ENCODE peak calls at places on chromosomes 4 and X, in five cellular contexts. U is activated naive CD8-positive, alpha-beta T cell treated with anti-CD3 and anti-CD28 coated beads, Interleukin-2, amount 50 U/mL, for 24 hours; Y is substantia nigra; I is sigmoid colon; D is RWPE1. P is an unnamed sample.

GRCh38 chr4:108045687-108046024 is 56.0 kb downstream of the HADH start:
- DNase-seq in U (no peak), D (no peak), Y (peak), I (no peak), P (no peak)

GRCh38 chr4:176910646-176911045 is 117.9 kb upstream of the VEGFC start:
- DNase-seq in D (no peak), U (no peak), Y (no peak), I (no peak), P (no peak)

GRCh38 chrX:26822448-26822847 is 606.5 kb downstream of the MAGEB5 start:
- DNase-seq in U (no peak), D (no peak), I (no peak), Y (no peak), P (no peak)

GRCh38 chrX:19904778-19905367 is 17.5 kb upstream of the SH3KBP1 start:
- DNase-seq in U (no peak), Y (peak), I (no peak), D (peak), P (no peak)

GRCh38 chrX:16845686-16846085 is 24.5 kb downstream of the RBBP7 start:
- DNase-seq in I (no peak), U (no peak), Y (no peak), D (no peak), P (no peak)

GRCh38 chr4:160717848-160718247 is 1446.0 kb downstream of the FSTL5 start:
- DNase-seq in I (no peak), D (no peak), Y (no peak), U (no peak), P (no peak)

GRCh38 chr4:154491341-154491679 is 289 bp downstream of the DCHS2 start:
- DNase-seq in Y (no peak), I (peak), D (peak), U (no peak), P (no peak)

GRCh38 chr4:169024762-169025161 is 14.7 kb upstream of the CBR4 start:
- DNase-seq in I (no peak), Y (no peak), U (no peak), D (peak), P (no peak)

GRCh38 chr4:25621027-25621930 is 34.4 kb upstream of the SLC34A2 start:
- DNase-seq in Y (no peak), I (no peak), D (no peak), U (no peak), P (no peak)

GRCh38 chrX:56833626-56834025 is 104.6 kb downstream of the NBDY start:
- DNase-seq in D (peak), U (no peak), I (no peak), Y (no peak), P (no peak)

GRCh38 chr4:110904435-110905050 is 281.7 kb upstream of the PITX2 start:
- DNase-seq in U (no peak), I (no peak), Y (no peak), D (no peak), P (no peak)

GRCh38 chr4:14792702-14793227 is 209.5 kb upstream of the CPEB2 start:
- DNase-seq in Y (no peak), D (peak), U (no peak), I (no peak), P (no peak)

GRCh38 chr4:182770259-182770968 is 146.8 kb downstream of the DCTD start:
- DNase-seq in U (no peak), Y (no peak), I (no peak), D (no peak), P (no peak)

GRCh38 chrX:72048515-72049455 is 82.9 kb downstream of the RTL5 start:
- DNase-seq in D (no peak), U (no peak), Y (no peak), I (peak), P (no peak)

GRCh38 chr4:188372856-188373255 is 233.6 kb downstream of the TRIML1 start:
- DNase-seq in U (no peak), I (no peak), D (no peak), Y (no peak), P (no peak)

GRCh38 chrX:103791826-103792458 is 15.3 kb downstream of the PLP1 start:
- DNase-seq in Y (no peak), I (no peak), U (no peak), D (no peak), P (no peak)

P was measured in NCI-H1930.